ENCODE peak calls at places on chromosomes 12 and 14, in four cellular contexts. One of them, this sample, is unnamed.

GRCh38 chr14:37594238-37594915 is 672 bp downstream of the FOXA1 start:
- DNase-seq in small intestine: peak
- DNase-seq in activated B cell treated with CpG ODN at 0.5 μM for 24 hours: no peak
- DNase-seq in activated naive CD4-positive, alpha-beta T cell treated with anti-CD3 and anti-CD28 coated beads, Interleukin-2, amount 10 ng/mL, durations not matched to agents 7 days and 5 days: peak
- DNase-seq in this sample: peak

GRCh38 chr14:56953884-56954283 is 143.6 kb upstream of the OTX2 start:
- DNase-seq in small intestine: no peak
- DNase-seq in activated B cell treated with CpG ODN at 0.5 μM for 24 hours: no peak
- DNase-seq in activated naive CD4-positive, alpha-beta T cell treated with anti-CD3 and anti-CD28 coated beads, Interleukin-2, amount 10 ng/mL, durations not matched to agents 7 days and 5 days: no peak
- DNase-seq in this sample: no peak

GRCh38 chr12:29230800-29231560 is 81.9 kb downstream of the FAR2 start:
- DNase-seq in activated B cell treated with CpG ODN at 0.5 μM for 24 hours: no peak
- DNase-seq in small intestine: no peak
- DNase-seq in activated naive CD4-positive, alpha-beta T cell treated with anti-CD3 and anti-CD28 coated beads, Interleukin-2, amount 10 ng/mL, durations not matched to agents 7 days and 5 days: no peak
- DNase-seq in this sample: peak

GRCh38 chr12:39831587-39832315 is 212.1 kb upstream of the ABCD2 start:
- DNase-seq in activated naive CD4-positive, alpha-beta T cell treated with anti-CD3 and anti-CD28 coated beads, Interleukin-2, amount 10 ng/mL, durations not matched to agents 7 days and 5 days: no peak
- DNase-seq in activated B cell treated with CpG ODN at 0.5 μM for 24 hours: no peak
- DNase-seq in small intestine: peak
- DNase-seq in this sample: no peak

GRCh38 chr14:67729072-67729561 is 27.4 kb downstream of the RDH12 start:
- DNase-seq in small intestine: peak
- DNase-seq in activated naive CD4-positive, alpha-beta T cell treated with anti-CD3 and anti-CD28 coated beads, Interleukin-2, amount 10 ng/mL, durations not matched to agents 7 days and 5 days: no peak
- DNase-seq in activated B cell treated with CpG ODN at 0.5 μM for 24 hours: no peak
- DNase-seq in this sample: peak

GRCh38 chr12:49305762-49306161 is 10.8 kb downstream of the PRPH start:
- DNase-seq in activated naive CD4-positive, alpha-beta T cell treated with anti-CD3 and anti-CD28 coated beads, Interleukin-2, amount 10 ng/mL, durations not matched to agents 7 days and 5 days: no peak
- DNase-seq in small intestine: peak
- DNase-seq in activated B cell treated with CpG ODN at 0.5 μM for 24 hours: no peak
- DNase-seq in this sample: no peak

GRCh38 chr14:99734406-99735051 is 50.4 kb downstream of the CYP46A1 start:
- DNase-seq in activated B cell treated with CpG ODN at 0.5 μM for 24 hours: no peak
- DNase-seq in activated naive CD4-positive, alpha-beta T cell treated with anti-CD3 and anti-CD28 coated beads, Interleukin-2, amount 10 ng/mL, durations not matched to agents 7 days and 5 days: peak
- DNase-seq in small intestine: no peak
- DNase-seq in this sample: no peak

GRCh38 chr12:40733871-40734270 is 41.6 kb downstream of the CNTN1 start:
- DNase-seq in small intestine: no peak
- DNase-seq in activated B cell treated with CpG ODN at 0.5 μM for 24 hours: no peak
- DNase-seq in activated naive CD4-positive, alpha-beta T cell treated with anti-CD3 and anti-CD28 coated beads, Interleukin-2, amount 10 ng/mL, durations not matched to agents 7 days and 5 days: no peak
- DNase-seq in this sample: no peak

GRCh38 chr12:70248916-70249315 is 5.7 kb downstream of the CNOT2 start:
- DNase-seq in activated B cell treated with CpG ODN at 0.5 μM for 24 hours: no peak
- DNase-seq in small intestine: no peak
- DNase-seq in activated naive CD4-positive, alpha-beta T cell treated with anti-CD3 and anti-CD28 coated beads, Interleukin-2, amount 10 ng/mL, durations not matched to agents 7 days and 5 days: no peak
- DNase-seq in this sample: no peak

GRCh38 chr12:115351513-115352077 is 667.6 kb upstream of the TBX3 start:
- DNase-seq in activated B cell treated with CpG ODN at 0.5 μM for 24 hours: no peak
- DNase-seq in small intestine: no peak
- DNase-seq in activated naive CD4-positive, alpha-beta T cell treated with anti-CD3 and anti-CD28 coated beads, Interleukin-2, amount 10 ng/mL, durations not matched to agents 7 days and 5 days: no peak
- DNase-seq in this sample: no peak

GRCh38 chr12:50778663-50779590 is 15.0 kb downstream of the ATF1 start:
- DNase-seq in activated naive CD4-positive, alpha-beta T cell treated with anti-CD3 and anti-CD28 coated beads, Interleukin-2, amount 10 ng/mL, durations not matched to agents 7 days and 5 days: no peak
- DNase-seq in small intestine: peak
- DNase-seq in activated B cell treated with CpG ODN at 0.5 μM for 24 hours: no peak
- DNase-seq in this sample: no peak

GRCh38 chr12:12800406-12801180 is 12.6 kb upstream of the DDX47 start:
- DNase-seq in activated B cell treated with CpG ODN at 0.5 μM for 24 hours: no peak
- DNase-seq in activated naive CD4-positive, alpha-beta T cell treated with anti-CD3 and anti-CD28 coated beads, Interleukin-2, amount 10 ng/mL, durations not matched to agents 7 days and 5 days: no peak
- DNase-seq in small intestine: no peak
- DNase-seq in this sample: peak

GRCh38 chr14:35336171-35337073 is 44.2 kb downstream of the PSMA6 start:
- DNase-seq in activated B cell treated with CpG ODN at 0.5 μM for 24 hours: no peak
- DNase-seq in activated naive CD4-positive, alpha-beta T cell treated with anti-CD3 and anti-CD28 coated beads, Interleukin-2, amount 10 ng/mL, durations not matched to agents 7 days and 5 days: no peak
- DNase-seq in small intestine: peak
- DNase-seq in this sample: peak

GRCh38 chr12:115932073-115932472 is 345.4 kb downstream of the MED13L start:
- DNase-seq in activated B cell treated with CpG ODN at 0.5 μM for 24 hours: no peak
- DNase-seq in small intestine: no peak
- DNase-seq in activated naive CD4-positive, alpha-beta T cell treated with anti-CD3 and anti-CD28 coated beads, Interleukin-2, amount 10 ng/mL, durations not matched to agents 7 days and 5 days: no peak
- DNase-seq in this sample: no peak

GRCh38 chr12:95796982-95797289 is 6.4 kb upstream of the NTN4 start:
- DNase-seq in activated naive CD4-positive, alpha-beta T cell treated with anti-CD3 and anti-CD28 coated beads, Interleukin-2, amount 10 ng/mL, durations not matched to agents 7 days and 5 days: no peak
- DNase-seq in small intestine: no peak
- DNase-seq in activated B cell treated with CpG ODN at 0.5 μM for 24 hours: no peak
- DNase-seq in this sample: peak

GRCh38 chr12:55060470-55060869 is 40.7 kb downstream of the NEUROD4 start:
- DNase-seq in activated naive CD4-positive, alpha-beta T cell treated with anti-CD3 and anti-CD28 coated beads, Interleukin-2, amount 10 ng/mL, durations not matched to agents 7 days and 5 days: no peak
- DNase-seq in small intestine: no peak
- DNase-seq in activated B cell treated with CpG ODN at 0.5 μM for 24 hours: no peak
- DNase-seq in this sample: no peak

GRCh38 chr12:84161296-84161695 is 751.3 kb downstream of the SLC6A15 start:
- DNase-seq in small intestine: no peak
- DNase-seq in activated B cell treated with CpG ODN at 0.5 μM for 24 hours: no peak
- DNase-seq in activated naive CD4-positive, alpha-beta T cell treated with anti-CD3 and anti-CD28 coated beads, Interleukin-2, amount 10 ng/mL, durations not matched to agents 7 days and 5 days: no peak
- DNase-seq in this sample: no peak

GRCh38 chr12:90333939-90334338 is 621.0 kb downstream of the CCER1 start:
- DNase-seq in activated B cell treated with CpG ODN at 0.5 μM for 24 hours: no peak
- DNase-seq in small intestine: no peak
- DNase-seq in activated naive CD4-positive, alpha-beta T cell treated with anti-CD3 and anti-CD28 coated beads, Interleukin-2, amount 10 ng/mL, durations not matched to agents 7 days and 5 days: no peak
- DNase-seq in this sample: peak

GRCh38 chr12:130589391-130590317 is 126.4 kb downstream of the RIMBP2 start:
- DNase-seq in small intestine: no peak
- DNase-seq in activated naive CD4-positive, alpha-beta T cell treated with anti-CD3 and anti-CD28 coated beads, Interleukin-2, amount 10 ng/mL, durations not matched to agents 7 days and 5 days: no peak
- DNase-seq in activated B cell treated with CpG ODN at 0.5 μM for 24 hours: no peak
- DNase-seq in this sample: no peak

GRCh38 chr12:80490329-80490728 is 46.3 kb downstream of the PTPRQ start:
- DNase-seq in activated B cell treated with CpG ODN at 0.5 μM for 24 hours: no peak
- DNase-seq in activated naive CD4-positive, alpha-beta T cell treated with anti-CD3 and anti-CD28 coated beads, Interleukin-2, amount 10 ng/mL, durations not matched to agents 7 days and 5 days: no peak
- DNase-seq in small intestine: no peak
- DNase-seq in this sample: no peak

GRCh38 chr12:109134186-109134917 is 18.0 kb downstream of the ACACB start:
- DNase-seq in small intestine: no peak
- DNase-seq in activated B cell treated with CpG ODN at 0.5 μM for 24 hours: no peak
- DNase-seq in activated naive CD4-positive, alpha-beta T cell treated with anti-CD3 and anti-CD28 coated beads, Interleukin-2, amount 10 ng/mL, durations not matched to agents 7 days and 5 days: no peak
- DNase-seq in this sample: peak

GRCh38 chr14:32602699-32603098 is 273.6 kb downstream of the AKAP6 start:
- DNase-seq in activated naive CD4-positive, alpha-beta T cell treated with anti-CD3 and anti-CD28 coated beads, Interleukin-2, amount 10 ng/mL, durations not matched to agents 7 days and 5 days: no peak
- DNase-seq in activated B cell treated with CpG ODN at 0.5 μM for 24 hours: no peak
- DNase-seq in small intestine: no peak
- DNase-seq in this sample: no peak

GRCh38 chr14:75905505-75905904 is 76.3 kb downstream of the TGFB3 start:
- DNase-seq in activated B cell treated with CpG ODN at 0.5 μM for 24 hours: no peak
- DNase-seq in activated naive CD4-positive, alpha-beta T cell treated with anti-CD3 and anti-CD28 coated beads, Interleukin-2, amount 10 ng/mL, durations not matched to agents 7 days and 5 days: no peak
- DNase-seq in small intestine: peak
- DNase-seq in this sample: no peak

GRCh38 chr12:88544991-88545684 is 35.1 kb downstream of the KITLG start:
- DNase-seq in activated B cell treated with CpG ODN at 0.5 μM for 24 hours: no peak
- DNase-seq in small intestine: no peak
- DNase-seq in activated naive CD4-positive, alpha-beta T cell treated with anti-CD3 and anti-CD28 coated beads, Interleukin-2, amount 10 ng/mL, durations not matched to agents 7 days and 5 days: no peak
- DNase-seq in this sample: no peak

GRCh38 chr14:92986254-92987147 is 63.6 kb downstream of the CHGA start:
- DNase-seq in activated naive CD4-positive, alpha-beta T cell treated with anti-CD3 and anti-CD28 coated beads, Interleukin-2, amount 10 ng/mL, durations not matched to agents 7 days and 5 days: no peak
- DNase-seq in activated B cell treated with CpG ODN at 0.5 μM for 24 hours: no peak
- DNase-seq in small intestine: peak
- DNase-seq in this sample: no peak

GRCh38 chr12:129570796-129571400 is 332.9 kb downstream of the TMEM132D start:
- DNase-seq in activated B cell treated with CpG ODN at 0.5 μM for 24 hours: no peak
- DNase-seq in activated naive CD4-positive, alpha-beta T cell treated with anti-CD3 and anti-CD28 coated beads, Interleukin-2, amount 10 ng/mL, durations not matched to agents 7 days and 5 days: no peak
- DNase-seq in small intestine: no peak
- DNase-seq in this sample: no peak

GRCh38 chr14:35653045-35653444 is 119.1 kb downstream of the INSM2 start:
- DNase-seq in activated naive CD4-positive, alpha-beta T cell treated with anti-CD3 and anti-CD28 coated beads, Interleukin-2, amount 10 ng/mL, durations not matched to agents 7 days and 5 days: no peak
- DNase-seq in activated B cell treated with CpG ODN at 0.5 μM for 24 hours: no peak
- DNase-seq in small intestine: no peak
- DNase-seq in this sample: no peak

GRCh38 chr12:57210926-57211700 is 5.5 kb upstream of the NXPH4 start:
- DNase-seq in small intestine: no peak
- DNase-seq in activated naive CD4-positive, alpha-beta T cell treated with anti-CD3 and anti-CD28 coated beads, Interleukin-2, amount 10 ng/mL, durations not matched to agents 7 days and 5 days: no peak
- DNase-seq in activated B cell treated with CpG ODN at 0.5 μM for 24 hours: no peak
- DNase-seq in this sample: no peak

GRCh38 chr12:110689002-110689600 is at the start of gene HVCN1:
- DNase-seq in activated naive CD4-positive, alpha-beta T cell treated with anti-CD3 and anti-CD28 coated beads, Interleukin-2, amount 10 ng/mL, durations not matched to agents 7 days and 5 days: peak
- DNase-seq in activated B cell treated with CpG ODN at 0.5 μM for 24 hours: peak
- DNase-seq in small intestine: no peak
- DNase-seq in this sample: no peak

GRCh38 chr12:823043-823698 is 70.8 kb downstream of the WNK1 start:
- DNase-seq in activated naive CD4-positive, alpha-beta T cell treated with anti-CD3 and anti-CD28 coated beads, Interleukin-2, amount 10 ng/mL, durations not matched to agents 7 days and 5 days: no peak
- DNase-seq in small intestine: no peak
- DNase-seq in activated B cell treated with CpG ODN at 0.5 μM for 24 hours: no peak
- DNase-seq in this sample: no peak

GRCh38 chr12:120229583-120230325 is 28.8 kb upstream of the RPLP0 start:
- DNase-seq in activated B cell treated with CpG ODN at 0.5 μM for 24 hours: no peak
- DNase-seq in small intestine: peak
- DNase-seq in activated naive CD4-positive, alpha-beta T cell treated with anti-CD3 and anti-CD28 coated beads, Interleukin-2, amount 10 ng/mL, durations not matched to agents 7 days and 5 days: no peak
- DNase-seq in this sample: peak

GRCh38 chr14:55398679-55399078 is 13.0 kb downstream of the ATG14 start:
- DNase-seq in activated B cell treated with CpG ODN at 0.5 μM for 24 hours: no peak
- DNase-seq in small intestine: no peak
- DNase-seq in activated naive CD4-positive, alpha-beta T cell treated with anti-CD3 and anti-CD28 coated beads, Interleukin-2, amount 10 ng/mL, durations not matched to agents 7 days and 5 days: no peak
- DNase-seq in this sample: no peak

GRCh38 chr12:121573949-121574520 is 6.8 kb downstream of the KDM2B start:
- DNase-seq in activated naive CD4-positive, alpha-beta T cell treated with anti-CD3 and anti-CD28 coated beads, Interleukin-2, amount 10 ng/mL, durations not matched to agents 7 days and 5 days: no peak
- DNase-seq in activated B cell treated with CpG ODN at 0.5 μM for 24 hours: no peak
- DNase-seq in small intestine: peak
- DNase-seq in this sample: no peak

GRCh38 chr12:32541754-32542374 is 137.2 kb upstream of the DNM1L start:
- DNase-seq in activated B cell treated with CpG ODN at 0.5 μM for 24 hours: no peak
- DNase-seq in small intestine: no peak
- DNase-seq in activated naive CD4-positive, alpha-beta T cell treated with anti-CD3 and anti-CD28 coated beads, Interleukin-2, amount 10 ng/mL, durations not matched to agents 7 days and 5 days: no peak
- DNase-seq in this sample: no peak

GRCh38 chr14:69620981-69621380 is 9.6 kb downstream of the SUSD6 start:
- DNase-seq in small intestine: no peak
- DNase-seq in activated B cell treated with CpG ODN at 0.5 μM for 24 hours: no peak
- DNase-seq in activated naive CD4-positive, alpha-beta T cell treated with anti-CD3 and anti-CD28 coated beads, Interleukin-2, amount 10 ng/mL, durations not matched to agents 7 days and 5 days: no peak
- DNase-seq in this sample: no peak

GRCh38 chr12:9039397-9039977 is 50.1 kb downstream of the KLRG1 start:
- DNase-seq in small intestine: peak
- DNase-seq in activated naive CD4-positive, alpha-beta T cell treated with anti-CD3 and anti-CD28 coated beads, Interleukin-2, amount 10 ng/mL, durations not matched to agents 7 days and 5 days: peak
- DNase-seq in activated B cell treated with CpG ODN at 0.5 μM for 24 hours: no peak
- DNase-seq in this sample: peak

GRCh38 chr12:69779928-69780327 is 41.3 kb downstream of the RAB3IP start:
- DNase-seq in small intestine: peak
- DNase-seq in activated naive CD4-positive, alpha-beta T cell treated with anti-CD3 and anti-CD28 coated beads, Interleukin-2, amount 10 ng/mL, durations not matched to agents 7 days and 5 days: peak
- DNase-seq in activated B cell treated with CpG ODN at 0.5 μM for 24 hours: no peak
- DNase-seq in this sample: peak

GRCh38 chr14:32473476-32473875 is 144.4 kb downstream of the AKAP6 start:
- DNase-seq in small intestine: peak
- DNase-seq in activated B cell treated with CpG ODN at 0.5 μM for 24 hours: no peak
- DNase-seq in activated naive CD4-positive, alpha-beta T cell treated with anti-CD3 and anti-CD28 coated beads, Interleukin-2, amount 10 ng/mL, durations not matched to agents 7 days and 5 days: no peak
- DNase-seq in this sample: peak

GRCh38 chr12:126776047-126776446 is 1490.9 kb upstream of the TMEM132C start:
- DNase-seq in activated B cell treated with CpG ODN at 0.5 μM for 24 hours: no peak
- DNase-seq in small intestine: no peak
- DNase-seq in activated naive CD4-positive, alpha-beta T cell treated with anti-CD3 and anti-CD28 coated beads, Interleukin-2, amount 10 ng/mL, durations not matched to agents 7 days and 5 days: no peak
- DNase-seq in this sample: peak

This sample was measured in HT-29.